ENCODE peak calls at places on chromosomes 7 and 10, in six cellular contexts. One of them, this sample, is unnamed.

GRCh38 chr7:16739863-16740622 is 13.5 kb upstream of the TSPAN13 start:
- DNase-seq in HepG2: no peak
- DNase-seq in K562: peak
- DNase-seq in GM12878: no peak
- DNase-seq in H1: no peak
- DNase-seq in GM12892: no peak
- DNase-seq in this sample: no peak

GRCh38 chr10:104328916-104329710 is 9.2 kb downstream of the ITPRIP start:
- DNase-seq in HepG2: peak
- DNase-seq in K562: no peak
- DNase-seq in GM12878: no peak
- DNase-seq in H1: no peak
- DNase-seq in GM12892: no peak
- DNase-seq in this sample: no peak

GRCh38 chr7:16268821-16269768 is 152.2 kb downstream of the CRPPA start:
- DNase-seq in HepG2: no peak
- DNase-seq in K562: peak
- DNase-seq in GM12878: no peak
- DNase-seq in H1: no peak
- DNase-seq in GM12892: no peak
- DNase-seq in this sample: no peak

GRCh38 chr10:124913167-124913566 is 28.8 kb upstream of the ZRANB1 start:
- DNase-seq in HepG2: no peak
- DNase-seq in K562: no peak
- DNase-seq in GM12878: no peak
- DNase-seq in H1: no peak
- DNase-seq in GM12892: no peak
- DNase-seq in this sample: no peak

GRCh38 chr7:26534649-26535482 is 243.2 kb downstream of the SNX10 start:
- DNase-seq in HepG2: no peak
- DNase-seq in K562: no peak
- DNase-seq in GM12878: no peak
- DNase-seq in H1: no peak
- DNase-seq in GM12892: no peak
- DNase-seq in this sample: no peak

GRCh38 chr7:128031901-128032604 is 816 bp upstream of the LRRC4 start:
- DNase-seq in HepG2: no peak
- DNase-seq in K562: no peak
- DNase-seq in GM12878: no peak
- DNase-seq in H1: no peak
- DNase-seq in GM12892: peak
- DNase-seq in this sample: peak

GRCh38 chr10:4474829-4475228 is 351.2 kb upstream of the AKR1E2 start:
- DNase-seq in HepG2: no peak
- DNase-seq in K562: no peak
- DNase-seq in GM12878: no peak
- DNase-seq in H1: no peak
- DNase-seq in GM12892: no peak
- DNase-seq in this sample: no peak

GRCh38 chr7:11155883-11156282 is 182.2 kb downstream of the PHF14 start:
- DNase-seq in HepG2: no peak
- DNase-seq in K562: no peak
- DNase-seq in GM12878: no peak
- DNase-seq in H1: no peak
- DNase-seq in GM12892: no peak
- DNase-seq in this sample: no peak

GRCh38 chr7:104929921-104930320 is 84.1 kb upstream of the KMT2E start:
- DNase-seq in HepG2: no peak
- DNase-seq in K562: no peak
- DNase-seq in GM12878: no peak
- DNase-seq in H1: no peak
- DNase-seq in GM12892: no peak
- DNase-seq in this sample: no peak

GRCh38 chr10:107425844-107426553 is 261.5 kb upstream of the SORCS1 start:
- DNase-seq in HepG2: no peak
- DNase-seq in K562: no peak
- DNase-seq in GM12878: no peak
- DNase-seq in H1: no peak
- DNase-seq in GM12892: no peak
- DNase-seq in this sample: no peak

GRCh38 chr10:77905086-77905735 is 21.3 kb downstream of the DLG5 start:
- DNase-seq in HepG2: no peak
- DNase-seq in K562: no peak
- DNase-seq in GM12878: no peak
- DNase-seq in H1: no peak
- DNase-seq in GM12892: no peak
- DNase-seq in this sample: no peak

GRCh38 chr10:115624448-115624847 is 531.3 kb downstream of the ATRNL1 start:
- DNase-seq in HepG2: peak
- DNase-seq in K562: no peak
- DNase-seq in GM12878: no peak
- DNase-seq in H1: peak
- DNase-seq in GM12892: no peak
- DNase-seq in this sample: no peak

GRCh38 chr7:17474724-17475344 is 176.4 kb downstream of the AHR start:
- DNase-seq in HepG2: peak
- DNase-seq in K562: peak
- DNase-seq in GM12878: no peak
- DNase-seq in H1: no peak
- DNase-seq in GM12892: no peak
- DNase-seq in this sample: no peak

GRCh38 chr10:7410800-7411670 is at the start of gene SFMBT2:
- DNase-seq in HepG2: no peak
- DNase-seq in K562: peak
- DNase-seq in GM12878: no peak
- DNase-seq in H1: no peak
- DNase-seq in GM12892: peak
- DNase-seq in this sample: peak

GRCh38 chr10:126130291-126130710 is 233.9 kb downstream of the FANK1 start:
- DNase-seq in HepG2: no peak
- DNase-seq in K562: no peak
- DNase-seq in GM12878: no peak
- DNase-seq in H1: no peak
- DNase-seq in GM12892: no peak
- DNase-seq in this sample: no peak

GRCh38 chr7:90836937-90837336 is 240.8 kb downstream of the CDK14 start:
- DNase-seq in HepG2: no peak
- DNase-seq in K562: no peak
- DNase-seq in GM12878: no peak
- DNase-seq in H1: no peak
- DNase-seq in GM12892: no peak
- DNase-seq in this sample: no peak

GRCh38 chr7:118158766-118159165 is 25.2 kb upstream of the LSM8 start:
- DNase-seq in HepG2: no peak
- DNase-seq in K562: no peak
- DNase-seq in GM12878: no peak
- DNase-seq in H1: no peak
- DNase-seq in GM12892: no peak
- DNase-seq in this sample: no peak

GRCh38 chr7:115183431-115184057 is 261.6 kb downstream of the MDFIC start:
- DNase-seq in HepG2: no peak
- DNase-seq in K562: no peak
- DNase-seq in GM12878: no peak
- DNase-seq in H1: no peak
- DNase-seq in GM12892: no peak
- DNase-seq in this sample: no peak

GRCh38 chr7:148503900-148504487 is 86.6 kb upstream of the C7orf33 start:
- DNase-seq in HepG2: no peak
- DNase-seq in K562: peak
- DNase-seq in GM12878: no peak
- DNase-seq in H1: no peak
- DNase-seq in GM12892: no peak
- DNase-seq in this sample: no peak

GRCh38 chr10:7956508-7956907 is 98.0 kb upstream of the GATA3 start:
- DNase-seq in HepG2: no peak
- DNase-seq in K562: no peak
- DNase-seq in GM12878: peak
- DNase-seq in H1: no peak
- DNase-seq in GM12892: no peak
- DNase-seq in this sample: peak

GRCh38 chr10:62264702-62265436 is 3.8 kb downstream of the RTKN2 start:
- DNase-seq in HepG2: peak
- DNase-seq in K562: peak
- DNase-seq in GM12878: no peak
- DNase-seq in H1: peak
- DNase-seq in GM12892: no peak
- DNase-seq in this sample: no peak

GRCh38 chr7:84568786-84569185 is 374.2 kb upstream of the SEMA3A start:
- DNase-seq in HepG2: no peak
- DNase-seq in K562: no peak
- DNase-seq in GM12878: no peak
- DNase-seq in H1: no peak
- DNase-seq in GM12892: no peak
- DNase-seq in this sample: no peak

GRCh38 chr7:123537026-123537642 is 2.7 kb upstream of the IQUB start:
- DNase-seq in HepG2: peak
- DNase-seq in K562: no peak
- DNase-seq in GM12878: no peak
- DNase-seq in H1: no peak
- DNase-seq in GM12892: no peak
- DNase-seq in this sample: no peak

GRCh38 chr10:95273393-95274312 is 17.1 kb downstream of the PDLIM1 start:
- DNase-seq in HepG2: peak
- DNase-seq in K562: no peak
- DNase-seq in GM12878: no peak
- DNase-seq in H1: no peak
- DNase-seq in GM12892: no peak
- DNase-seq in this sample: no peak

GRCh38 chr10:86974484-86974883 is 6.2 kb downstream of the ADIRF start:
- DNase-seq in HepG2: no peak
- DNase-seq in K562: no peak
- DNase-seq in GM12878: no peak
- DNase-seq in H1: no peak
- DNase-seq in GM12892: no peak
- DNase-seq in this sample: no peak

GRCh38 chr10:99930731-99931550 is 78.8 kb downstream of the DNMBP start:
- DNase-seq in HepG2: peak
- DNase-seq in K562: no peak
- DNase-seq in GM12878: no peak
- DNase-seq in H1: no peak
- DNase-seq in GM12892: no peak
- DNase-seq in this sample: no peak

GRCh38 chr7:48760528-48761265 is 163.7 kb upstream of the CDC14C start:
- DNase-seq in HepG2: no peak
- DNase-seq in K562: no peak
- DNase-seq in GM12878: no peak
- DNase-seq in H1: no peak
- DNase-seq in GM12892: no peak
- DNase-seq in this sample: no peak
- TF ChIP-seq TAF1 in HepG2: no peak
- TF ChIP-seq TAF1 in K562: no peak
- TF ChIP-seq TAF1 in GM12878: no peak
- TF ChIP-seq TAF1 in H1: no peak
- TF ChIP-seq TAF1 in GM12892: no peak
- TF ChIP-seq TAF1 in this sample: no peak

DNA sequence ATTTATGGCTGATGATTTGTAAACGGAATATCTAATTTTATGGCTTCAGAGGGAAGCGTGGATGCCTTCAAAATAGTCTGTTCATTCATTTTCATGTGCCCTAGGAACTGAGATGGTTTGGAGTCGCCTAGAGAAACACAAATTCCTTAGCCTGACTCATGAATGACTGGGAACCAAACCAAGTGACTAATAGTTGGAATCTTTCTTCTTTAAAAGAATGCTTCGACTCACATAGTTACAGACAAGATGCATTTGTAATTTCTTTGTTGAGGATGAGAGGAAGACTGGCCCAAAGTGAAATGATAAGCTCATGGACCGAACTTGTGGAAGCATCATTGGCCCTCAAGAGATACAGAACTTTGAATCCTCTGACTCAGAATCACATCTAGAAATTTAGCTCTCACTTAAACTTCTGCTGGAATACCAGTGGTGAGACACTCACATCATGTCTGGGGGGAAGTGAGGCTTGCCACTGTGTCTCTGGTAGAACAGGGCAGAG is 1107.2 kb downstream of the NRG3 start:
- DNase-seq in HepG2: no peak
- DNase-seq in K562: no peak
- DNase-seq in GM12878: no peak
- DNase-seq in H1: no peak
- DNase-seq in GM12892: no peak
- DNase-seq in this sample: no peak
- TF ChIP-seq POLR2AphosphoS5 in HepG2: no peak
- TF ChIP-seq POLR2AphosphoS5 in K562: no peak
- TF ChIP-seq POLR2AphosphoS5 in GM12878: no peak
- TF ChIP-seq POLR2AphosphoS5 in H1: no peak
- TF ChIP-seq POLR2AphosphoS5 in GM12892: no peak
- TF ChIP-seq POLR2AphosphoS5 in this sample: no peak

DNA sequence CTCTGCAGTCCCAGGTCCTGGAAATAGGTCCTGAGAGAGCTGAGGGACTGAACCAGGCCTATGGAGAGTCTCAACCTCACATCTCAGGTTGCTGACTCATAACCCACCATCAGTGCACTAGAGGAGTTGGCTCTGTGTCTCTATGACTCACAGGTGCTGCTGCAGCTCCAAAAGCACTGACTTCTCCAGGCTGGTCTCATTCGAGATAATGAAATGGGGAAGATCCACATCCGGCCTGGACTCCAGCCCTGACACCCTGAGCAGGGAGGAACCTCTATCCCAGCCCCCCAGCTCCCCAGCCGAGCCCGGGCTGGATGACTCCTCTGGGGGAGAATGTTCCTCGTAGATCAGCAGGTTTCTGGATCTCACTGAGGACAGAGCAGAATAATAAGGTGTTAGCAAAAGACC is 35.5 kb upstream of the DGKI start:
- DNase-seq in HepG2: no peak
- DNase-seq in K562: peak
- DNase-seq in GM12878: peak
- DNase-seq in H1: no peak
- DNase-seq in GM12892: peak
- DNase-seq in this sample: peak
- TF ChIP-seq POLR2A in HepG2: no peak
- TF ChIP-seq POLR2A in K562: no peak
- TF ChIP-seq POLR2A in GM12878: no peak
- TF ChIP-seq POLR2A in H1: no peak
- TF ChIP-seq POLR2A in GM12892: no peak
- TF ChIP-seq POLR2A in this sample: no peak

GRCh38 chr7:131895541-131896173 is 339.2 kb upstream of the PODXL start:
- DNase-seq in HepG2: no peak
- DNase-seq in K562: no peak
- DNase-seq in GM12878: no peak
- DNase-seq in H1: no peak
- DNase-seq in GM12892: no peak
- DNase-seq in this sample: no peak
- TF ChIP-seq TAF1 in HepG2: no peak
- TF ChIP-seq TAF1 in K562: no peak
- TF ChIP-seq TAF1 in GM12878: no peak
- TF ChIP-seq TAF1 in H1: no peak
- TF ChIP-seq TAF1 in GM12892: no peak
- TF ChIP-seq TAF1 in this sample: no peak